ENCODE peak calls at places on chromosome 11, in seven cellular contexts. B, C, Z, R, U, H and S are unnamed samples.

GRCh38 chr11:111435046-111435698 is 56.1 kb upstream of the POU2AF1 start:
- DNase-seq in B (no peak), C (no peak), Z (no peak), R (no peak), U (no peak), H (no peak), S (no peak)

GRCh38 chr11:12518606-12519385 is 141.4 kb downstream of the PARVA start:
- DNase-seq in B (no peak), C (no peak), Z (no peak), R (no peak), U (no peak), H (no peak), S (no peak)

GRCh38 chr11:7577883-7578242 is 64.1 kb downstream of the PPFIBP2 start:
- DNase-seq in B (no peak), C (no peak), Z (no peak), R (peak), U (no peak), H (no peak), S (no peak)

GRCh38 chr11:43852057-43852636 is 28.5 kb upstream of the ALKBH3 start:
- DNase-seq in B (peak), C (no peak), Z (no peak), R (peak), U (no peak), H (no peak), S (no peak)

GRCh38 chr11:44519989-44520737 is 45.3 kb upstream of the CD82 start:
- DNase-seq in B (no peak), C (peak), Z (no peak), R (no peak), U (peak), H (no peak), S (peak)

GRCh38 chr11:94494200-94494545 is 389 bp downstream of the ANKRD49 start:
- DNase-seq in B (no peak), C (no peak), Z (no peak), R (no peak), U (no peak), H (no peak), S (no peak)

GRCh38 chr11:107182983-107183382 is 164.7 kb upstream of the GUCY1A2 start:
- DNase-seq in B (no peak), C (no peak), Z (no peak), R (no peak), U (no peak), H (no peak), S (no peak)

GRCh38 chr11:118448294-118448693 is 12.0 kb downstream of the KMT2A start:
- DNase-seq in B (no peak), C (no peak), Z (no peak), R (no peak), U (no peak), H (no peak), S (no peak)

GRCh38 chr11:3006505-3007260 is 14.6 kb upstream of the NAP1L4 start:
- DNase-seq in B (no peak), C (no peak), Z (no peak), R (peak), U (no peak), H (no peak), S (peak)

GRCh38 chr11:81129618-81130017 is 1604.0 kb downstream of the FAM181B start:
- DNase-seq in B (no peak), C (no peak), Z (no peak), R (no peak), U (no peak), H (no peak), S (no peak)

GRCh38 chr11:103530257-103530656 is 421.0 kb downstream of the DYNC2H1 start:
- DNase-seq in B (no peak), C (no peak), Z (no peak), R (no peak), U (no peak), H (no peak), S (no peak)

GRCh38 chr11:111097191-111097590 is 148.3 kb upstream of the POU2AF2 start:
- DNase-seq in B (no peak), C (peak), Z (no peak), R (peak), U (peak), H (no peak), S (peak)

GRCh38 chr11:124919836-124920755 is 1.0 kb downstream of the HEPN1 start:
- DNase-seq in B (no peak), C (no peak), Z (no peak), R (no peak), U (no peak), H (no peak), S (no peak)

GRCh38 chr11:100367892-100368291 is 319.2 kb upstream of the ARHGAP42 start:
- DNase-seq in B (no peak), C (no peak), Z (no peak), R (no peak), U (no peak), H (no peak), S (no peak)

GRCh38 chr11:124897681-124898680 is at the start of gene ROBO4:
- DNase-seq in B (no peak), C (peak), Z (no peak), R (no peak), U (peak), H (no peak), S (no peak)

GRCh38 chr11:109121173-109121938 is 300.6 kb upstream of the C11orf87 start:
- DNase-seq in B (no peak), C (no peak), Z (no peak), R (no peak), U (no peak), H (no peak), S (no peak)

GRCh38 chr11:101792814-101793213 is 122.0 kb upstream of the CEP126 start:
- DNase-seq in B (no peak), C (no peak), Z (no peak), R (no peak), U (no peak), H (no peak), S (no peak)
- H3K27ac ChIP-seq in B (no peak), C (no peak), Z (no peak), R (no peak), U (no peak), H (no peak), S (no peak)

DNA sequence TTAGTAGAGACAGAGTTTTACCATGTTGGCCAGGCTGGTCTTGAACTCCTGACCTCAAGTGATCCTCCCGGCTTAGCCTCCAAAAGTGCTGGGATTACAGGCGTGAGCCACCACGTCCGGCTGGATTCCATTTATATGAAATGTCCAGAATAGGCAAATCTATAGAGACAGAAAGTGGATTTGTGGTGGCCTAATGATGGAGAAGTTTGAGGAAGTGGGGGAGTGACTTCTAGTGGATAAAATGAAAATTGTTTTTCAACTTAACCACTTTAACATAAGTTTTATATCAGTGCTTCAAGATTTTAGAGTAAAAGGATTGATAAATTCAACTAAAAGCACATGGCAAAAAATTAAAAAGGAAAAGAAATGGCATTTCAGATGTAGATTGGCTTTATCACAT is 66.2 kb downstream of the HIPK3 start:
- DNase-seq in B (no peak), C (no peak), Z (no peak), R (no peak), U (no peak), H (no peak), S (no peak)
- TF ChIP-seq CTCF in B (peak), C (peak), Z (no peak), R (peak), U (no peak), H (peak), S (no peak)

GRCh38 chr11:75430692-75431532 is 2.1 kb downstream of the KLHL35 start:
- DNase-seq in B (no peak), C (no peak), Z (peak), R (no peak), U (no peak), H (no peak), S (no peak)
- H3K4me3 ChIP-seq in B (no peak), C (peak), Z (peak), R (peak), U (no peak), H (peak), S (peak)

GRCh38 chr11:64226507-64227051 is 505 bp downstream of the NUDT22 start:
- DNase-seq in B (peak), C (peak), Z (peak), R (peak), U (peak), H (no peak), S (peak)
- H3K27ac ChIP-seq in B (peak), C (peak), Z (peak), R (peak), U (peak), H (peak), S (peak)